ENCODE peak calls at places on chromosomes 13 and 19, in five cellular contexts. L, K, H, S and C are unnamed samples.

GRCh38 chr19:39448271-39448670 is 2.9 kb downstream of the SUPT5H start:
- DNase-seq in H (no peak), K (no peak), S (no peak), L (no peak), C (no peak)

GRCh38 chr19:58544591-58545285 is 874 bp downstream of the TRIM28 start:
- DNase-seq in L (no peak), K (no peak), H (no peak), S (peak), C (no peak)

GRCh38 chr13:80050252-80050651 is 290.7 kb downstream of the SPRY2 start:
- DNase-seq in H (no peak), L (peak), K (no peak), S (peak), C (no peak)

GRCh38 chr13:73984949-73985691 is 149.1 kb downstream of the KLF12 start:
- DNase-seq in K (no peak), S (no peak), L (no peak), H (no peak), C (no peak)

GRCh38 chr19:13841339-13842293 is 35.3 kb upstream of the NANOS3 start:
- DNase-seq in L (no peak), S (peak), H (peak), K (no peak), C (peak)

GRCh38 chr13:94246495-94246894 is 233.0 kb downstream of the DCT start:
- DNase-seq in L (no peak), S (no peak), K (no peak), H (no peak), C (no peak)

GRCh38 chr19:47027586-47028371 is 8.1 kb downstream of the NPAS1 start:
- DNase-seq in H (no peak), L (no peak), K (no peak), S (no peak), C (no peak)

GRCh38 chr19:38264486-38265212 is at the start of gene SPINT2:
- DNase-seq in H (peak), K (no peak), L (peak), S (no peak), C (no peak)

GRCh38 chr13:48492123-48493075 is 40.5 kb downstream of the RCBTB2 start:
- DNase-seq in K (no peak), L (peak), S (peak), H (no peak), C (peak)

GRCh38 chr19:1407662-1408299 is 395 bp downstream of the DAZAP1 start:
- DNase-seq in H (no peak), L (no peak), K (no peak), S (no peak), C (no peak)

GRCh38 chr13:40191186-40191980 is 475.1 kb downstream of the FOXO1 start:
- DNase-seq in L (no peak), H (no peak), S (peak), K (no peak), C (no peak)

GRCh38 chr19:42176990-42177685 is 40.3 kb downstream of the DEDD2 start:
- DNase-seq in K (peak), H (peak), L (peak), S (peak), C (peak)

GRCh38 chr13:107210216-107211010 is 642.5 kb upstream of the ARGLU1 start:
- DNase-seq in H (no peak), S (peak), L (no peak), K (no peak), C (no peak)

GRCh38 chr19:29817316-29817715 is 5.5 kb downstream of the CCNE1 start:
- DNase-seq in L (no peak), S (no peak), K (no peak), H (no peak), C (no peak)

GRCh38 chr19:55206664-55207500 is 2.4 kb downstream of the PTPRH start:
- DNase-seq in L (peak), K (peak), H (peak), S (peak), C (peak)

GRCh38 chr19:43820098-43820860 is 6.8 kb upstream of the ZNF283 start:
- DNase-seq in H (peak), S (peak), L (no peak), K (no peak), C (no peak)

GRCh38 chr13:91247768-91248167 is 99.7 kb upstream of the MIR17HG start:
- DNase-seq in K (no peak), S (peak), L (peak), H (no peak), C (no peak)

GRCh38 chr19:18674616-18675015 is 8.9 kb upstream of the CRTC1 start:
- DNase-seq in S (no peak), L (no peak), H (no peak), K (no peak), C (no peak)

GRCh38 chr13:108621421-108621820 is 8.0 kb upstream of the MYO16 start:
- DNase-seq in K (no peak), S (no peak), H (no peak), L (no peak), C (no peak)

GRCh38 chr19:12985049-12985776 is 10.1 kb upstream of the NFIX start:
- DNase-seq in H (no peak), K (peak), S (peak), L (no peak), C (peak)

GRCh38 chr13:50127017-50127725 is 111.9 kb downstream of the KCNRG start:
- DNase-seq in S (peak), K (no peak), L (peak), H (peak), C (peak)

GRCh38 chr13:100300708-100301107 is 211.8 kb downstream of the PCCA start:
- DNase-seq in S (no peak), K (no peak), H (no peak), L (no peak), C (no peak)

GRCh38 chr13:20882206-20882605 is 20.3 kb downstream of the XPO4 start:
- DNase-seq in L (no peak), H (no peak), S (peak), K (no peak), C (no peak)

GRCh38 chr13:77448689-77449088 is 86.8 kb upstream of the SCEL start:
- DNase-seq in H (no peak), K (no peak), L (no peak), S (no peak), C (no peak)

GRCh38 chr19:51076602-51077213 is 6.0 kb downstream of the KLK14 start:
- DNase-seq in S (no peak), H (no peak), L (no peak), K (no peak), C (no peak)